ENCODE peak calls at places on chromosomes 5 and 9, in seven cellular contexts. H, Y, W, X, J, N and R are unnamed samples.

GRCh38 chr5:163917741-163918140 is 412.3 kb downstream of the MAT2B start:
- DNase-seq in J (no peak), X (no peak), N (no peak), Y (no peak), H (no peak), W (no peak), R (no peak)

GRCh38 chr5:1334831-1335539 is 9.9 kb downstream of the CLPTM1L start:
- DNase-seq in J (no peak), N (no peak), H (no peak), Y (no peak), W (peak), X (peak), R (no peak)

GRCh38 chr9:82397534-82397933 is 409.0 kb downstream of the SPATA31D1 start:
- DNase-seq in H (no peak), W (no peak), N (no peak), Y (no peak), J (no peak), X (no peak), R (no peak)

GRCh38 chr5:119330367-119331183 is 25.2 kb upstream of the TNFAIP8 start:
- DNase-seq in J (no peak), W (no peak), H (no peak), X (no peak), Y (no peak), N (no peak), R (no peak)

GRCh38 chr5:180208435-180209081 is 453 bp downstream of the RASGEF1C start:
- DNase-seq in Y (no peak), J (no peak), H (no peak), W (no peak), N (no peak), X (no peak), R (no peak)

GRCh38 chr9:86660146-86660545 is 287.2 kb downstream of the GAS1 start:
- DNase-seq in N (no peak), J (peak), W (no peak), Y (no peak), H (no peak), X (no peak), R (peak)

GRCh38 chr9:130948266-130948665 is 9.2 kb upstream of the FIBCD1 start:
- DNase-seq in W (no peak), J (no peak), H (no peak), N (no peak), Y (no peak), X (no peak), R (no peak)

GRCh38 chr5:14557203-14557725 is 24.3 kb upstream of the OTULINL start:
- DNase-seq in N (no peak), X (no peak), W (peak), J (no peak), Y (peak), H (no peak), R (no peak)

GRCh38 chr5:155529366-155529765 is 515.8 kb downstream of the KIF4B start:
- DNase-seq in J (no peak), N (no peak), W (no peak), Y (no peak), X (no peak), H (no peak), R (peak)

GRCh38 chr5:124746916-124747769 is 704 bp upstream of the ZNF608 start:
- DNase-seq in H (peak), Y (peak), W (peak), N (peak), J (peak), X (peak), R (peak)

GRCh38 chr9:70902171-70902570 is 219.2 kb downstream of the TRPM3 start:
- DNase-seq in H (no peak), Y (no peak), N (no peak), X (no peak), W (no peak), J (peak), R (no peak)

GRCh38 chr5:16937023-16937379 is 913 bp upstream of the MYO10 start:
- DNase-seq in W (peak), N (no peak), X (peak), J (no peak), Y (peak), H (no peak), R (peak)

GRCh38 chr9:7146582-7146981 is 388.8 kb downstream of the KDM4C start:
- DNase-seq in H (no peak), W (no peak), J (peak), X (no peak), N (no peak), Y (no peak), R (peak)

GRCh38 chr9:128696923-128697707 is 5.2 kb upstream of the PKN3 start:
- DNase-seq in Y (no peak), X (peak), H (no peak), J (no peak), W (peak), N (no peak), R (no peak)

GRCh38 chr9:94002316-94003140 is 47.4 kb upstream of the BARX1 start:
- DNase-seq in N (no peak), H (no peak), W (no peak), X (no peak), Y (peak), J (peak), R (no peak)

GRCh38 chr5:16538001-16538400 is 72.4 kb upstream of the ZNF622 start:
- DNase-seq in Y (no peak), J (no peak), X (no peak), W (no peak), N (no peak), H (no peak), R (no peak)

GRCh38 chr9:127523312-127523851 is 72.1 kb downstream of the LRSAM1 start:
- DNase-seq in Y (no peak), N (no peak), J (peak), W (no peak), X (no peak), H (peak), R (no peak)

GRCh38 chr9:22158983-22159382 is 149.9 kb upstream of the CDKN2B start:
- DNase-seq in Y (peak), J (peak), X (no peak), N (peak), W (no peak), H (peak), R (no peak)

GRCh38 chr5:180647941-180648500 is 1.4 kb downstream of the FLT4 start:
- DNase-seq in J (no peak), H (no peak), X (no peak), W (no peak), Y (no peak), N (no peak), R (no peak)

GRCh38 chr9:128143409-128144238 is 5.6 kb upstream of the LCN2 start:
- DNase-seq in N (no peak), J (no peak), Y (peak), X (peak), W (peak), H (no peak), R (no peak)

GRCh38 chr9:93082841-93083411 is 13.1 kb upstream of the CARD19 start:
- DNase-seq in N (peak), H (peak), Y (peak), X (peak), J (no peak), W (peak), R (no peak)

GRCh38 chr9:79616013-79616412 is 44.2 kb downstream of the TLE4 start:
- DNase-seq in N (no peak), W (no peak), Y (no peak), X (no peak), H (no peak), J (no peak), R (no peak)

GRCh38 chr5:45795458-45795857 is 99.3 kb upstream of the HCN1 start:
- DNase-seq in X (no peak), Y (no peak), W (no peak), N (no peak), J (no peak), H (no peak), R (no peak)

GRCh38 chr5:158967566-158967965 is 132.2 kb downstream of the EBF1 start:
- DNase-seq in X (no peak), J (no peak), Y (no peak), N (no peak), W (no peak), H (no peak), R (peak)

GRCh38 chr5:132408965-132409364 is 39.5 kb downstream of the SLC22A5 start:
- DNase-seq in X (no peak), Y (no peak), W (no peak), N (no peak), J (no peak), H (no peak), R (no peak)

GRCh38 chr5:125634242-125634835 is 788.9 kb upstream of the GRAMD2B start:
- DNase-seq in J (no peak), Y (no peak), W (no peak), N (no peak), X (no peak), H (no peak), R (no peak)

GRCh38 chr5:76685598-76686169 is 30.2 kb upstream of the F2R start:
- DNase-seq in W (peak), Y (no peak), N (no peak), H (no peak), J (no peak), X (no peak), R (no peak)

GRCh38 chr5:16889972-16890519 is 46.0 kb downstream of the MYO10 start:
- DNase-seq in N (no peak), J (peak), X (no peak), W (no peak), H (no peak), Y (no peak), R (no peak)

GRCh38 chr5:73120222-73121108 is at the start of gene TMEM171:
- DNase-seq in J (peak), H (no peak), X (peak), W (peak), Y (peak), N (peak), R (no peak)

GRCh38 chr9:129023036-129023907 is 4.9 kb downstream of the SH3GLB2 start:
- DNase-seq in Y (peak), X (peak), H (peak), W (no peak), N (no peak), J (peak), R (no peak)

GRCh38 chr9:61634192-61634591 is 444.4 kb downstream of the SPATA31A7 start:
- DNase-seq in N (no peak), H (no peak), J (no peak), X (no peak), W (no peak), Y (no peak), R (no peak)

GRCh38 chr5:170280090-170280493 is 17.5 kb downstream of the LCP2 start:
- DNase-seq in J (no peak), H (peak), N (no peak), W (no peak), X (no peak), Y (no peak), R (no peak)
- H3K27ac ChIP-seq in J (no peak), H (peak), N (no peak), W (peak), X (no peak), Y (peak), R (no peak)

DNA sequence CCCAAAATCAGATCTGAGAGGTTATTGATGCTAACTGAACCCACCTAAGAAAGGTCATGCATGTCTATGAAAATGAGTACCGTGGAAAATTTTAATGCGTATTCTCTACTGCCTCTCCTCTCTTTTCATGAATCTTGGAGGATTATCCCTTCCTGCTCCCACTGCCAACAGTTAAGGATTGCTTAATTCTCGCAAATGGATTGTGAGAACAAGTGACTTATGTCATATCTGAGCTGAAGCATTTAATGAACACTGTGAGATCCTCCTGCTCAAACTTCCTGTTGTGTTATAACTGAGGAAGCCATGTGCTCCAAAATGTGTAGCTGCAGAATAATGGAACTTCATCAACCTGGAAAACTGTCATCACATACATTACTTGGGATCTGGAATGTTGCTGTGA is 618.0 kb upstream of the CDH18 start:
- DNase-seq in J (no peak), H (no peak), X (no peak), Y (no peak), W (no peak), N (no peak), R (no peak)
- H3K27ac ChIP-seq in J (no peak), H (no peak), X (no peak), Y (no peak), W (no peak), N (no peak), R (no peak)

DNA sequence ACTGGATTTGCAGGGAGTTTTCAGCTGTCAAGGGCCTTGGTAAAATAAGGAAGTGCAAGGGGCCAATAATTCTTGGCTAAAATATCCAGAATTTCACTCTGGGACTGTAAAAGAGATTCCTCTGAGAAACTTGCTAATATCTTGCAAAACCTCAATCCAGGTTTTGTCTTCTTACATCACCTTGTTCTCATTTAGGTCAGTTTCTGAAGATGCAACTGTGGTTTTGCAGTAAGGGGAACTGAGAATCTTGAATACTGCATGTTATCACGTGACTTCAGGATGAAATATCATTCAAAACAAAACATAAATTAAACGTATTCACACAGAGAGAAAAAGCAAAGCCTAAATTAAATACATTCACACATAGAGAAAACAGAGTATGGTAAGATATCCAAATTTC is 35.0 kb upstream of the RIC1 start:
- DNase-seq in N (no peak), J (no peak), H (no peak), X (no peak), Y (no peak), W (no peak), R (no peak)
- H3K27ac ChIP-seq in N (no peak), J (no peak), H (no peak), X (no peak), Y (no peak), W (no peak), R (no peak)

DNA sequence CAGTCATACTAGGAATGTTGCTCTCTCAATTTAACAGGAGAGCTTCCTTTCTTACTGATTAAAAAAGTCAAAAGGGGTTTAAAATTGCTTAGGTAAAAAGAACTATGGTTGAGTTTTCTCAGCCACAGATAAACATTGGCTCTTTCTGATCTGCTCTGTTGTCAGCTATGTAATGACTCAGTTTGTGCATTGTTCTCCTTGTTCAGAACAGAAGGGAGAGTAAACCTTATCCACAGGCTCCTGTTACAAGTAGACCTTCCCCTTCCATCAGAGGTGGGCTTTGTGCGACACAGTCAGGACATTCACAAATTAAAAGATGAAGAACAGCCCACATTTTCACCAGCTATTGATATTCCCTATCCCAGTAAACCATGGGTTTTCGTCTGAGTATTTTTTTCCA is 236.3 kb upstream of the SEMA6A start:
- DNase-seq in W (no peak), X (no peak), N (no peak), Y (no peak), H (no peak), J (no peak), R (no peak)
- H3K27ac ChIP-seq in W (no peak), X (no peak), N (no peak), Y (no peak), H (no peak), J (no peak), R (no peak)

DNA sequence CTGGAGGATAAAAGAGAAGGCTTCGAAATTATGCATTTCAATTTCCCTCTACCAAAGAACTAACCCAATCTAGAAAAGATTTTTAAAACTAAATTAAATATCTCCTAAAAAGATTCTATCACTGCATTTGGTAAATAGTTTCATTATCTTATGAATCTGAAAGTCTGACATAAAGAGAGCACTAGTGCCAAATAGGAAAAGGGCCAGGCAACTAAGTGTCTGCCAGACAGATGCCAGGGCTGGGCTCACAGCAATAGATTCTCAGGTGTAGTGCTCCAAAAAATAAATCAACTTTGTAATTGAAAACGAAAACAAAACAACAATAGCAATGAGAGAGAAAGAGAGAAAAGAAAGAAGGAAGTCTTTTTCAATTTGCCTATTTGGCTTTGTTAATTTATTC is 157.7 kb upstream of the GNA14 start:
- DNase-seq in X (no peak), Y (no peak), H (no peak), W (no peak), N (no peak), J (no peak), R (no peak)
- H3K27ac ChIP-seq in X (no peak), Y (no peak), H (no peak), W (no peak), N (no peak), J (no peak), R (no peak)